ENCODE peak calls at places on chromosomes 4 and X, in seven cellular contexts. Q is suprapubic skin, D is lower lobe of right lung, C is left lung, E is AG04450, G is brain microvascular endothelial cell, R is RWPE2. F is an unnamed sample.
A peak's percentile ranks its signal among the peaks of the same experiment; 100 is the strongest.

GRCh38 chr4:7347981-7348380 is 86.7 kb downstream of the PSAPL1 start:
- DNase-seq in Q (no peak), D (no peak), C (no peak), E (no peak), G (peak; percentile 28), R (no peak), F (no peak)

GRCh38 chr4:155967098-155967497 is 13.4 kb upstream of the CTSO start:
- DNase-seq in Q (no peak), D (no peak), C (no peak), E (no peak), G (peak; percentile 29), R (no peak), F (no peak)

GRCh38 chr4:74038161-74039064 is at the start of gene CXCL3:
- DNase-seq in Q (peak; percentile 84), D (peak; percentile 88), C (peak; percentile 91), E (no peak), G (peak; percentile 59), R (peak; percentile 84), F (peak; percentile 89)

GRCh38 chr4:61044837-61045236 is 155.3 kb upstream of the ADGRL3 start:
- DNase-seq in Q (no peak), D (no peak), C (no peak), E (no peak), G (no peak), R (no peak), F (no peak)

GRCh38 chr4:166896254-166896653 is 338.0 kb downstream of the SPOCK3 start:
- DNase-seq in Q (no peak), D (no peak), C (no peak), E (no peak), G (no peak), R (no peak), F (no peak)

GRCh38 chr4:8840006-8840793 is 31.4 kb downstream of the HMX1 start:
- DNase-seq in Q (peak; percentile 38), D (peak; percentile 24), C (peak; percentile 17), E (no peak), G (no peak), R (peak; percentile 45), F (peak; percentile 78)

GRCh38 chr4:165537028-165537648 is 158.3 kb downstream of the CPE start:
- DNase-seq in Q (no peak), D (no peak), C (no peak), E (no peak), G (peak; percentile 26), R (no peak), F (no peak)

GRCh38 chrX:10106801-10107200 is 50.0 kb upstream of the CLCN4 start:
- DNase-seq in Q (no peak), D (no peak), C (no peak), E (no peak), G (no peak), R (no peak), F (no peak)

GRCh38 chr4:185941476-185941875 is 127.5 kb upstream of the TLR3 start:
- DNase-seq in Q (no peak), D (no peak), C (no peak), E (no peak), G (no peak), R (no peak), F (no peak)

GRCh38 chrX:136933617-136934145 is 53.2 kb upstream of the RBMX start:
- DNase-seq in Q (no peak), D (no peak), C (no peak), E (no peak), G (no peak), R (no peak), F (no peak)

GRCh38 chr4:125316781-125317525 is 2.2 kb downstream of the FAT4 start:
- DNase-seq in Q (peak; percentile 67), D (peak; percentile 55), C (peak; percentile 33), E (no peak), G (peak; percentile 23), R (peak; percentile 56), F (peak; percentile 81)

GRCh38 chrX:115911967-115912366 is 258.6 kb upstream of the AGTR2 start:
- DNase-seq in Q (no peak), D (no peak), C (no peak), E (no peak), G (no peak), R (no peak), F (no peak)

GRCh38 chrX:115909017-115909416 is 261.5 kb upstream of the AGTR2 start:
- DNase-seq in Q (no peak), D (no peak), C (no peak), E (no peak), G (no peak), R (no peak), F (no peak)

GRCh38 chrX:115912372-115912897 is 258.1 kb upstream of the AGTR2 start:
- DNase-seq in Q (no peak), D (no peak), C (no peak), E (no peak), G (no peak), R (no peak), F (no peak)

DNA sequence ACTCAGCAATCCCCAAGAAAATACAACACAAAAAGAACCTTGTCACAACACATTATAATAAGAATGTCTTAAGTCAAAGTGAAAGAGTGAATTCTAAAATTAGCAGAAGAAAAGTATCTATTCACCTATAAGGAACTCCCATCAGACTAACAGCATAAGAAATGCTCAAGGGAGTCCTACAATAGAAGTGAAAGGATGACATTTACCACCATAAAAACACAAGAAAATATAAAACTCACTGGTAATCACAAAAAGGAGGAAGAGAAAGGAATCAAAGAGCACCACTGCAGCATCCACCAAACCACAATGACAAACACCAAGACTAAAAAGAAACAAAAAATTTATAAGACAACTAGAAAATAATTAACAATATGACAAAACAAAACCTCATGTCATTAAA is 257.0 kb upstream of the AGTR2 start:
- DNase-seq in Q (no peak), D (no peak), C (no peak), E (no peak), G (no peak), R (no peak), F (no peak)
- H3K4me3 ChIP-seq in Q (no peak overlapping the region), D (no peak overlapping the region), C (no peak overlapping the region), E (no peak overlapping the region), G (no peak overlapping the region), R (no peak overlapping the region), F (no peak overlapping the region)

DNA sequence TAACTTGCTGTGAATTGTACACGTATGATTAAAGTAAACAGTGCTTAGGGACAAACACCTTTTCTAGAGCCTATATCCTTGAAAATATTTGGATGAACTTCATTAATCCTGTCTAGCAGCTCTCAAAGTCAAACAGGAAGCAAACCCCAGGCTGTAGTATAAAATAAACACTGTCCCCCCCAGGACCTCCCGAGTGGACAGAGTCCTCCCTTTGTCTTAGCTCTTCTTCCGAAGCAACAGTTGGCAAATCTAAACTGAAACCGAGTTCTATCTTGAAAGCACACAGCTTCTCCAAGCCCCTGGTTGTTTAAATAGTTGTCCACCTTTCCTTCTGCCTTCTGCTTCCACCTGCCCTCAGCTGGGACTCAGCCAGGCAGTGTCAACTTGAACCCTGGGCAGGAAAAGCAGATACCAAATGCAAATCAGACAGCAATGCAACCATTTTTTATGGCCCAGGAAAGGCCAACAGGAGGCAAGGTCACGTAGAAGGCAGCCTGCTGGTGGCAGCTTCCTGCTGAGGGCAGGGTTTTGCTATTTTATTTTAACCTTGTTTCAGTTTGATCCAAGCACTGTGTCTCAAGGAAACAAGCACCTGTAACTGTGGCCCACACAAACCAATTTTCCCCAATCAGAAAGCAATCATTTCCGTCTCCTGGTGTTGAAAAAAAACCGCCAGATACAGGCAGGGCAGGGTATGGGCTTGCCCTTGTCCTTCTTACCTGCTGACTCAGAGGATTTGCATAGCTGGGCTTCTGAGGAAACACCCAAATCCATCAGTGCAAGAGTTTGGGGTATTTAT is 110.3 kb upstream of the KIT start:
- DNase-seq in Q (no peak), D (no peak), C (no peak), E (no peak), G (no peak), R (no peak), F (no peak)
- H3K27ac ChIP-seq in Q (no peak overlapping the region), D (no peak overlapping the region), C (no peak overlapping the region), E (no peak overlapping the region), G (no peak overlapping the region), R (no peak overlapping the region), F (no peak overlapping the region)

GRCh38 chr4:101307901-101308300 is 39.4 kb downstream of the PPP3CA start:
- DNase-seq in Q (no peak), D (no peak), C (no peak), E (no peak), G (no peak), R (no peak), F (no peak)

GRCh38 chr4:101304916-101305315 is 42.4 kb downstream of the PPP3CA start:
- DNase-seq in Q (no peak), D (no peak), C (no peak), E (no peak), G (peak; percentile 66), R (no peak), F (no peak)

GRCh38 chr4:101306225-101306624 is 41.1 kb downstream of the PPP3CA start:
- DNase-seq in Q (no peak), D (peak; percentile 54), C (peak; percentile 64), E (no peak), G (no peak), R (no peak), F (peak; percentile 46)

DNA sequence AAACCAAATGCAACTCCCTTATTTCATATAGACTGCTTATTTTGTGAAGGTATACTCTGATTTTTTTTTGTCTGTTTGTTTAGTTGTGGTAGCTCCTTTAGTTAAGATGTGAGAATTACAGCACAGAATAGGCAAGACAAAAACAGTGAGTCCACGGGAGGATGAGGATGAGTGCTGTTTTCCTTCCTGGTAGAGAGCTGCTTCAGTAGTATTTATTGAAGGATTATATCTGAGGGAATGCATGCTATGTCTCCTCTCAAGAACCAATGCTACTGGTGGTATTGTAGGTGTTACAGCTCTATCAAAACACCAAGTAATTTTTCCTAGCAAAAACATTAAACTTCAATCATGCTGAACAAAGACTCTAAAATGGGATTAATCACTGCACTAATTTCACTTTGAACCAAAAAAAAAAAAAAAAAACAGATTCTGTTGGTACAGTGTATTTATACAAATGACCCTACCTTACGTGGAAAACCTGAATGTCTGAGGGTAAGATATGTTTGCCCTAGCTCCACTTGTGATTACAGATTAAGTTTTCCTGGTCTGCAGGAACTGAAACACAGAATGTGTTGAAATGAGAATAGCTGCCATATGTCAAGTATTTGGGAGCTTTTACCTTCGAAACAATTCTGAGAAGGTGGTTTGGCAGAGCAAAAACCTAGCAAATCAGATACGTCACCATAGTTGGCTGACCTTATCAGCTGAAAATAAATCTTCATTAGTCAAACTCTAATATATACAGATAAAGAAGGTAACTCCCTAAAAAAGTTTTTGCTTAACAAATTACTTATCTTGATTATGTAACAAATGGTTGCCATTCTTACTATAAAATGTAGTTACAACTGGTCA is 40.3 kb downstream of the PPP3CA start:
- DNase-seq in Q (no peak), D (no peak), C (no peak), E (no peak), G (no peak), R (no peak), F (no peak)
- H3K4me3 ChIP-seq in Q (no peak overlapping the region), D (no peak overlapping the region), C (no peak overlapping the region), E (no peak overlapping the region), G (no peak overlapping the region), R (no peak overlapping the region), F (no peak overlapping the region)

GRCh38 chrX:149643496-149643895 is 11.9 kb upstream of the TMEM185A start:
- DNase-seq in Q (no peak), D (no peak), C (no peak), E (no peak), G (no peak), R (no peak), F (no peak)

GRCh38 chrX:149639568-149639967 is 8.0 kb upstream of the TMEM185A start:
- DNase-seq in Q (no peak), D (no peak), C (no peak), E (no peak), G (no peak), R (no peak), F (no peak)

GRCh38 chrX:149641432-149641831 is 9.8 kb upstream of the TMEM185A start:
- DNase-seq in Q (no peak), D (no peak), C (no peak), E (no peak), G (no peak), R (no peak), F (no peak)

GRCh38 chrX:149641832-149642231 is 10.2 kb upstream of the TMEM185A start:
- DNase-seq in Q (no peak), D (no peak), C (no peak), E (no peak), G (no peak), R (no peak), F (no peak)

GRCh38 chrX:149638860-149639259 is 7.3 kb upstream of the TMEM185A start:
- DNase-seq in Q (no peak), D (no peak), C (no peak), E (no peak), G (no peak), R (no peak), F (no peak)
- H3K27ac ChIP-seq in Q (no peak overlapping the region), D (no peak overlapping the region), C (no peak overlapping the region), E (no peak overlapping the region), G (no peak overlapping the region), R (no peak overlapping the region), F (no peak overlapping the region)